ENCODE peak calls at places on chromosomes 12 and 14, in eight cellular contexts. One of them, this sample, is unnamed.

GRCh38 chr12:106074706-106075392 is 63.9 kb downstream of the NUAK1 start:
- DNase-seq in activated naive CD8-positive, alpha-beta T cell treated with anti-CD3 and anti-CD28 coated beads, Interleukin-2, amount 50 U/mL, for 24 hours: no peak
- DNase-seq in NCI-H510A: no peak
- DNase-seq in NCI-H774: no peak
- DNase-seq in anterior cingulate cortex: no peak
- DNase-seq in ecto neural progenitor cell: no peak
- DNase-seq in cardiac muscle cell: peak; percentile 87
- DNase-seq in GM20000: no peak
- DNase-seq in this sample: no peak

GRCh38 chr12:99311373-99311772 is 336.2 kb upstream of the GARIN6 start:
- DNase-seq in ecto neural progenitor cell: no peak
- DNase-seq in NCI-H774: no peak
- DNase-seq in anterior cingulate cortex: no peak
- DNase-seq in GM20000: no peak
- DNase-seq in activated naive CD8-positive, alpha-beta T cell treated with anti-CD3 and anti-CD28 coated beads, Interleukin-2, amount 50 U/mL, for 24 hours: no peak
- DNase-seq in cardiac muscle cell: no peak
- DNase-seq in NCI-H510A: no peak
- DNase-seq in this sample: no peak

GRCh38 chr12:25242981-25243764 is 7.6 kb downstream of the KRAS start:
- DNase-seq in activated naive CD8-positive, alpha-beta T cell treated with anti-CD3 and anti-CD28 coated beads, Interleukin-2, amount 50 U/mL, for 24 hours: no peak
- DNase-seq in cardiac muscle cell: no peak
- DNase-seq in NCI-H510A: no peak
- DNase-seq in anterior cingulate cortex: no peak
- DNase-seq in GM20000: no peak
- DNase-seq in ecto neural progenitor cell: no peak
- DNase-seq in NCI-H774: no peak
- DNase-seq in this sample: no peak

GRCh38 chr14:99758121-99758871 is 34.9 kb upstream of the EML1 start:
- DNase-seq in NCI-H510A: no peak
- DNase-seq in GM20000: no peak
- DNase-seq in anterior cingulate cortex: no peak
- DNase-seq in ecto neural progenitor cell: no peak
- DNase-seq in activated naive CD8-positive, alpha-beta T cell treated with anti-CD3 and anti-CD28 coated beads, Interleukin-2, amount 50 U/mL, for 24 hours: no peak
- DNase-seq in NCI-H774: no peak
- DNase-seq in cardiac muscle cell: no peak
- DNase-seq in this sample: no peak

GRCh38 chr12:45768194-45768593 is 38.7 kb downstream of the ARID2 start:
- DNase-seq in NCI-H774: no peak
- DNase-seq in ecto neural progenitor cell: no peak
- DNase-seq in activated naive CD8-positive, alpha-beta T cell treated with anti-CD3 and anti-CD28 coated beads, Interleukin-2, amount 50 U/mL, for 24 hours: no peak
- DNase-seq in anterior cingulate cortex: no peak
- DNase-seq in NCI-H510A: no peak
- DNase-seq in cardiac muscle cell: no peak
- DNase-seq in GM20000: no peak
- DNase-seq in this sample: no peak

GRCh38 chr12:48946206-48946605 is 11.1 kb downstream of the ARF3 start:
- DNase-seq in GM20000: no peak
- DNase-seq in anterior cingulate cortex: no peak
- DNase-seq in NCI-H510A: no peak
- DNase-seq in activated naive CD8-positive, alpha-beta T cell treated with anti-CD3 and anti-CD28 coated beads, Interleukin-2, amount 50 U/mL, for 24 hours: no peak
- DNase-seq in cardiac muscle cell: no peak
- DNase-seq in ecto neural progenitor cell: no peak
- DNase-seq in NCI-H774: peak; percentile 9
- DNase-seq in this sample: no peak

GRCh38 chr14:78405071-78405856 is 235.1 kb downstream of the NRXN3 start:
- DNase-seq in cardiac muscle cell: no peak
- DNase-seq in ecto neural progenitor cell: no peak
- DNase-seq in GM20000: no peak
- DNase-seq in NCI-H510A: peak; percentile 24
- DNase-seq in activated naive CD8-positive, alpha-beta T cell treated with anti-CD3 and anti-CD28 coated beads, Interleukin-2, amount 50 U/mL, for 24 hours: no peak
- DNase-seq in NCI-H774: no peak
- DNase-seq in anterior cingulate cortex: no peak
- DNase-seq in this sample: no peak

GRCh38 chr12:75814856-75815754 is 216.5 kb downstream of the PHLDA1 start:
- DNase-seq in NCI-H774: no peak
- DNase-seq in ecto neural progenitor cell: no peak
- DNase-seq in cardiac muscle cell: no peak
- DNase-seq in NCI-H510A: no peak
- DNase-seq in activated naive CD8-positive, alpha-beta T cell treated with anti-CD3 and anti-CD28 coated beads, Interleukin-2, amount 50 U/mL, for 24 hours: no peak
- DNase-seq in GM20000: peak; percentile 47
- DNase-seq in anterior cingulate cortex: no peak
- DNase-seq in this sample: no peak

GRCh38 chr12:6084261-6084968 is 40.1 kb downstream of the VWF start:
- DNase-seq in activated naive CD8-positive, alpha-beta T cell treated with anti-CD3 and anti-CD28 coated beads, Interleukin-2, amount 50 U/mL, for 24 hours: no peak
- DNase-seq in anterior cingulate cortex: no peak
- DNase-seq in ecto neural progenitor cell: peak; percentile 81
- DNase-seq in cardiac muscle cell: peak; percentile 46
- DNase-seq in NCI-H510A: no peak
- DNase-seq in NCI-H774: no peak
- DNase-seq in GM20000: no peak
- DNase-seq in this sample: no peak

This sample was measured in GM06990.